ENCODE peak calls at places on chromosomes 13 and 19, in six cellular contexts. I is heart right ventricle, A is WERI-Rb-1, B is body of pancreas, Z is astrocyte, U is transverse colon. X is an unnamed sample. For H3K9me3, the result is how much of the 10 kb centered on the place peaks cover.

GRCh38 chr13:113049981-113050380 is 55.6 kb upstream of the F7 start:
- DNase-seq in U (no peak), B (no peak), Z (no peak), A (no peak), I (no peak), X (no peak)

GRCh38 chr13:107518292-107518691 is 697.0 kb downstream of the LIG4 start:
- DNase-seq in I (no peak), B (no peak), A (no peak), U (no peak), Z (peak), X (no peak)

GRCh38 chr13:42215578-42216421 is 56.2 kb upstream of the AKAP11 start:
- DNase-seq in A (peak), B (no peak), U (no peak), I (no peak), Z (peak), X (no peak)

GRCh38 chr13:108834193-108834592 is 204.8 kb downstream of the MYO16 start:
- DNase-seq in A (no peak), U (no peak), B (no peak), Z (no peak), I (no peak), X (no peak)

GRCh38 chr19:32063601-32064000 is 281.8 kb upstream of the ZNF507 start:
- DNase-seq in A (no peak), Z (no peak), B (no peak), I (peak), U (no peak), X (no peak)

GRCh38 chr13:76438050-76438449 is 448.2 kb downstream of the KCTD12 start:
- DNase-seq in B (no peak), I (no peak), U (no peak), Z (no peak), A (no peak), X (no peak)

GRCh38 chr13:62360609-62361008 is 945.0 kb upstream of the PCDH20 start:
- DNase-seq in B (no peak), I (no peak), U (no peak), A (no peak), Z (no peak), X (no peak)

GRCh38 chr13:61954092-61954491 is 538.4 kb upstream of the PCDH20 start:
- DNase-seq in B (no peak), I (no peak), U (no peak), Z (no peak), A (no peak), X (no peak)

GRCh38 chr19:11205939-11206570 is 8.7 kb upstream of the KANK2 start:
- DNase-seq in I (no peak), A (no peak), B (no peak), U (no peak), Z (no peak), X (no peak)

GRCh38 chr19:15702590-15702930 is 25.3 kb upstream of the OR10H2 start:
- DNase-seq in A (no peak), B (peak), I (peak), Z (no peak), U (peak), X (no peak)

GRCh38 chr13:21229241-21230024 is 53.0 kb downstream of the MRPL57 start:
- DNase-seq in B (no peak), A (no peak), Z (no peak), I (no peak), U (no peak), X (no peak)

GRCh38 chr19:55284405-55285058 is 735 bp downstream of the BRSK1 start:
- DNase-seq in I (no peak), U (no peak), A (no peak), Z (no peak), B (no peak), X (no peak)

GRCh38 chr19:9986787-9987281 is 23.5 kb downstream of the COL5A3 start:
- DNase-seq in I (peak), B (peak), Z (peak), U (peak), A (no peak), X (no peak)

GRCh38 chr13:113393572-113394503 is 29.9 kb upstream of the GRTP1 start:
- DNase-seq in U (peak), I (peak), Z (peak), B (peak), A (peak), X (peak)

GRCh38 chr19:45498411-45499195 is at the start of gene PPM1N:
- DNase-seq in U (no peak), Z (no peak), A (peak), I (no peak), B (no peak), X (peak)
- H3K27ac ChIP-seq in U (peak), Z (no peak), A (peak), I (no peak), B (no peak), X (peak)

DNA sequence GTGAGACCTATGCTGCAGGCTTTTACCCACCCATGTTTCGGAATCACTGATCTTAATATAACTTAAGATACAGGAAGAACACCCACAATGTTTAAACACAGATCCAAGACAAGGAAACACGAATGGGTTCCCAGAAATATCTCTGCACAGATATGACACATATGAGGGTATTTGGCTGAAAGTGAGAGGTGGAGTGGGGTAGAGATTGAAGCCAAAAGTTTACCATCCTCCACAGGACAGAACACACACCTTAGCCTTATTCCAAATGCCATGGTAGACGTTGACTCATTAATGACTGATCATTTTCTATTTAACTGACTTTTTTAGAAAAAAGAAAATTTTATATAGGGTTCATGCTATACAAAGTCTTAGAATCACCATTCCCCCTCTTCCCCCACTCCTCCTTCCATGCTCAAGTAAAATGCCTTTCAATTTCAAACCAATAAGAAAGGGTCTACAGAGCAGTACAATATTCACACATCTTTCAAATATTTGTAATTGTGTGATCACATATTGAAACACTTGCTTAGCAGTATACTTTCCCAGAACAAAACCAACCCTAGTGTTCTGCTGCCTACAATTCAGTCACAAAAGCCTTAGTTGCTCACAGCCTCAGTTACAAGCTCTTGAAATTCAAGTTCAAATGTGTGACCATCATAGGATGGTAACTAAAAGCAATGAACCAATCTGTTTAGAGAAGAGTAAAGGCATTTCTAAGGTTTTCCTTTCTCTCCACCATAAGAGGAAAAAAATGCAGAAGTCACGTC is 11.8 kb upstream of the DOCK9 start:
- DNase-seq in B (no peak), I (no peak), U (no peak), Z (no peak), A (no peak), X (no peak)
- TF ChIP-seq CTCF in B (no peak), I (no peak), U (no peak), Z (no peak), A (no peak), X (no peak)

DNA sequence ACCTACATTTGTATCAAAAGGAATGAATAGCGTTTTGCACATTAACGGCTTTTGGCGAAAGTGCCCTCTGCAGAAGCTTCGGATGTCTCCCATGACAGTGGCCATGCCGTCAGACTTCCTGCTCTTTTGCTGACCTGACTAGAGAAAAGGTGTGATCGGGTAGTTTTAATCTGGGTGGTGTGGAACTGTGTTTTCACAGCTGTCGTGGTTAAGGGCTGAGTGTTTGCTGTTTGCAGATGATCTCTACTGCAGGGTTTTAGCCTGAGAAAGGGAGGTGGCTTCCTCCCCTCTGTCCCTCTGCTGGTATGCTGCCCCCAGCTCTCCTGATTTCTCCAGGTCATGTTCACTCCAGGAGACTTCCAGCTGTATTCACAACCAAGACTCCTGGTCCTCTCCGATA is 22.4 kb downstream of the ZNF71 start:
- DNase-seq in U (no peak), A (no peak), I (no peak), Z (no peak), B (no peak), X (no peak)
- H3K9me3 ChIP-seq in U (half or more), A (under half), I (half or more), Z (under half), B (under half), X (half or more)

GRCh38 chr13:48583859-48584311 is 51.0 kb upstream of the RCBTB2 start:
- DNase-seq in A (no peak), I (no peak), Z (no peak), B (no peak), U (no peak), X (no peak)

GRCh38 chr13:48582086-48582485 is 49.2 kb upstream of the RCBTB2 start:
- DNase-seq in B (no peak), A (no peak), I (no peak), Z (no peak), U (no peak), X (no peak)

GRCh38 chr13:48586591-48587103 is 53.8 kb upstream of the RCBTB2 start:
- DNase-seq in I (peak), B (no peak), Z (peak), A (no peak), U (no peak), X (no peak)

GRCh38 chr13:48588120-48588519 is 55.2 kb upstream of the RCBTB2 start:
- DNase-seq in Z (no peak), I (no peak), U (no peak), A (no peak), B (no peak), X (no peak)

GRCh38 chr13:48585456-48585840 is 52.6 kb upstream of the RCBTB2 start:
- DNase-seq in Z (peak), I (peak), U (peak), B (peak), A (no peak), X (no peak)
- H3K27ac ChIP-seq in Z (no peak), I (peak), U (peak), B (peak), A (no peak), X (no peak)

GRCh38 chr19:56660381-56661105 is 11.0 kb downstream of the ZNF835 start:
- DNase-seq in Z (no peak), A (no peak), U (no peak), I (peak), B (peak), X (no peak)
- TF ChIP-seq CTCF in Z (no peak), A (peak), U (no peak), I (peak), B (peak), X (no peak)